ENCODE peak calls at places on chromosomes 5 and 9, in six cellular contexts. One of them, this sample, is unnamed.

GRCh38 chr5:16542275-16542674 is 74.5 kb downstream of the RETREG1 start:
- DNase-seq in OCI-LY7: no peak
- DNase-seq in WTC11: no peak
- DNase-seq in cardiac fibroblast: no peak
- DNase-seq in HCT116: no peak
- DNase-seq in upper lobe of right lung: no peak
- DNase-seq in this sample: no peak

GRCh38 chr9:113708821-113709713 is 167.0 kb upstream of the ZNF618 start:
- DNase-seq in OCI-LY7: no peak
- DNase-seq in WTC11: no peak
- DNase-seq in cardiac fibroblast: no peak
- DNase-seq in HCT116: no peak
- DNase-seq in upper lobe of right lung: no peak
- DNase-seq in this sample: no peak

GRCh38 chr5:134568761-134569725 is 43.6 kb downstream of the JADE2 start:
- DNase-seq in OCI-LY7: no peak
- DNase-seq in WTC11: no peak
- DNase-seq in cardiac fibroblast: peak
- DNase-seq in HCT116: no peak
- DNase-seq in upper lobe of right lung: peak
- DNase-seq in this sample: no peak

GRCh38 chr9:132094314-132094791 is 14.7 kb upstream of the MED27 start:
- DNase-seq in OCI-LY7: no peak
- DNase-seq in WTC11: no peak
- DNase-seq in cardiac fibroblast: peak
- DNase-seq in HCT116: no peak
- DNase-seq in upper lobe of right lung: no peak
- DNase-seq in this sample: peak

GRCh38 chr5:148033138-148033537 is 30.6 kb upstream of the SPINK5 start:
- DNase-seq in OCI-LY7: no peak
- DNase-seq in WTC11: no peak
- DNase-seq in cardiac fibroblast: no peak
- DNase-seq in HCT116: no peak
- DNase-seq in upper lobe of right lung: no peak
- DNase-seq in this sample: no peak

GRCh38 chr5:123795688-123796087 is 283.7 kb downstream of the CSNK1G3 start:
- DNase-seq in OCI-LY7: no peak
- DNase-seq in WTC11: no peak
- DNase-seq in cardiac fibroblast: no peak
- DNase-seq in HCT116: no peak
- DNase-seq in upper lobe of right lung: no peak
- DNase-seq in this sample: no peak

GRCh38 chr9:137975936-137976565 is 98.5 kb downstream of the CACNA1B start:
- DNase-seq in OCI-LY7: no peak
- DNase-seq in WTC11: no peak
- DNase-seq in cardiac fibroblast: no peak
- DNase-seq in HCT116: no peak
- DNase-seq in upper lobe of right lung: peak
- DNase-seq in this sample: no peak

GRCh38 chr9:109014267-109015025 is 1.1 kb upstream of the CTNNAL1 start:
- DNase-seq in OCI-LY7: no peak
- DNase-seq in WTC11: peak
- DNase-seq in cardiac fibroblast: peak
- DNase-seq in HCT116: no peak
- DNase-seq in upper lobe of right lung: peak
- DNase-seq in this sample: no peak

GRCh38 chr9:38180631-38181030 is 111.6 kb upstream of the SHB start:
- DNase-seq in OCI-LY7: no peak
- DNase-seq in WTC11: no peak
- DNase-seq in cardiac fibroblast: no peak
- DNase-seq in HCT116: no peak
- DNase-seq in upper lobe of right lung: no peak
- DNase-seq in this sample: no peak

GRCh38 chr9:70747335-70747734 is 332.9 kb upstream of the KLF9 start:
- DNase-seq in OCI-LY7: no peak
- DNase-seq in WTC11: no peak
- DNase-seq in cardiac fibroblast: peak
- DNase-seq in HCT116: no peak
- DNase-seq in upper lobe of right lung: no peak
- DNase-seq in this sample: no peak

GRCh38 chr5:17772232-17772631 is 138.0 kb downstream of the TAF11L14 start:
- DNase-seq in OCI-LY7: no peak
- DNase-seq in WTC11: no peak
- DNase-seq in cardiac fibroblast: no peak
- DNase-seq in HCT116: no peak
- DNase-seq in upper lobe of right lung: no peak
- DNase-seq in this sample: no peak

GRCh38 chr5:10452768-10453331 is 11.2 kb downstream of the ROPN1L start:
- DNase-seq in OCI-LY7: peak
- DNase-seq in WTC11: no peak
- DNase-seq in cardiac fibroblast: peak
- DNase-seq in HCT116: peak
- DNase-seq in upper lobe of right lung: no peak
- DNase-seq in this sample: peak

GRCh38 chr5:151183451-151184245 is 26.1 kb upstream of the ANXA6 start:
- DNase-seq in OCI-LY7: no peak
- DNase-seq in WTC11: no peak
- DNase-seq in cardiac fibroblast: peak
- DNase-seq in HCT116: no peak
- DNase-seq in upper lobe of right lung: no peak
- DNase-seq in this sample: no peak

GRCh38 chr9:137049544-137050449 is 3.8 kb upstream of the NPDC1 start:
- DNase-seq in OCI-LY7: peak
- DNase-seq in WTC11: peak
- DNase-seq in cardiac fibroblast: peak
- DNase-seq in HCT116: no peak
- DNase-seq in upper lobe of right lung: no peak
- DNase-seq in this sample: no peak

GRCh38 chr5:107671742-107672211 is 1.0 kb upstream of the EFNA5 start:
- DNase-seq in OCI-LY7: no peak
- DNase-seq in WTC11: no peak
- DNase-seq in cardiac fibroblast: peak
- DNase-seq in HCT116: peak
- DNase-seq in upper lobe of right lung: no peak
- DNase-seq in this sample: no peak

GRCh38 chr5:19626218-19626617 is 361.8 kb downstream of the CDH18 start:
- DNase-seq in OCI-LY7: no peak
- DNase-seq in WTC11: no peak
- DNase-seq in cardiac fibroblast: no peak
- DNase-seq in HCT116: no peak
- DNase-seq in upper lobe of right lung: no peak
- DNase-seq in this sample: no peak

GRCh38 chr9:123834218-123834906 is 95.6 kb downstream of the DENND1A start:
- DNase-seq in OCI-LY7: no peak
- DNase-seq in WTC11: no peak
- DNase-seq in cardiac fibroblast: peak
- DNase-seq in HCT116: no peak
- DNase-seq in upper lobe of right lung: no peak
- DNase-seq in this sample: no peak

GRCh38 chr5:178086266-178086665 is 27.1 kb upstream of the N4BP3 start:
- DNase-seq in OCI-LY7: no peak
- DNase-seq in WTC11: peak
- DNase-seq in cardiac fibroblast: no peak
- DNase-seq in HCT116: no peak
- DNase-seq in upper lobe of right lung: no peak
- DNase-seq in this sample: no peak

GRCh38 chr9:16915126-16915831 is 44.8 kb upstream of the BNC2 start:
- DNase-seq in OCI-LY7: no peak
- DNase-seq in WTC11: no peak
- DNase-seq in cardiac fibroblast: peak
- DNase-seq in HCT116: no peak
- DNase-seq in upper lobe of right lung: no peak
- DNase-seq in this sample: no peak

GRCh38 chr9:134618823-134619454 is 22.7 kb upstream of the COL5A1 start:
- DNase-seq in OCI-LY7: no peak
- DNase-seq in WTC11: peak
- DNase-seq in cardiac fibroblast: no peak
- DNase-seq in HCT116: no peak
- DNase-seq in upper lobe of right lung: peak
- DNase-seq in this sample: no peak

GRCh38 chr5:6937675-6938074 is 224.4 kb downstream of the TENT4A start:
- DNase-seq in OCI-LY7: no peak
- DNase-seq in WTC11: no peak
- DNase-seq in cardiac fibroblast: no peak
- DNase-seq in HCT116: no peak
- DNase-seq in upper lobe of right lung: no peak
- DNase-seq in this sample: no peak

GRCh38 chr5:1652873-1653707 is 129.3 kb upstream of the LPCAT1 start:
- DNase-seq in OCI-LY7: peak
- DNase-seq in WTC11: no peak
- DNase-seq in cardiac fibroblast: no peak
- DNase-seq in HCT116: no peak
- DNase-seq in upper lobe of right lung: peak
- DNase-seq in this sample: no peak

GRCh38 chr9:124054671-124055212 is 43.2 kb downstream of the LHX2 start:
- DNase-seq in OCI-LY7: no peak
- DNase-seq in WTC11: peak
- DNase-seq in cardiac fibroblast: peak
- DNase-seq in HCT116: no peak
- DNase-seq in upper lobe of right lung: peak
- DNase-seq in this sample: peak

GRCh38 chr9:72635197-72635596 is 113.8 kb downstream of the TMC1 start:
- DNase-seq in OCI-LY7: no peak
- DNase-seq in WTC11: peak
- DNase-seq in cardiac fibroblast: no peak
- DNase-seq in HCT116: no peak
- DNase-seq in upper lobe of right lung: no peak
- DNase-seq in this sample: no peak

GRCh38 chr5:141882594-141883183 is 4.5 kb upstream of the PCDH1 start:
- DNase-seq in OCI-LY7: no peak
- DNase-seq in WTC11: peak
- DNase-seq in cardiac fibroblast: no peak
- DNase-seq in HCT116: no peak
- DNase-seq in upper lobe of right lung: no peak
- DNase-seq in this sample: no peak

GRCh38 chr5:101045689-101046088 is 142.6 kb upstream of the ST8SIA4 start:
- DNase-seq in OCI-LY7: peak
- DNase-seq in WTC11: no peak
- DNase-seq in cardiac fibroblast: peak
- DNase-seq in HCT116: peak
- DNase-seq in upper lobe of right lung: no peak
- DNase-seq in this sample: no peak

GRCh38 chr9:117095116-117095515 is 319.7 kb downstream of the ASTN2 start:
- DNase-seq in OCI-LY7: no peak
- DNase-seq in WTC11: no peak
- DNase-seq in cardiac fibroblast: no peak
- DNase-seq in HCT116: no peak
- DNase-seq in upper lobe of right lung: no peak
- DNase-seq in this sample: no peak

GRCh38 chr5:117072439-117072838 is 497.8 kb upstream of the SEMA6A start:
- DNase-seq in OCI-LY7: no peak
- DNase-seq in WTC11: peak
- DNase-seq in cardiac fibroblast: no peak
- DNase-seq in HCT116: no peak
- DNase-seq in upper lobe of right lung: no peak
- DNase-seq in this sample: no peak

GRCh38 chr5:160629007-160629402 is 207.3 kb downstream of the PTTG1 start:
- DNase-seq in OCI-LY7: no peak
- DNase-seq in WTC11: no peak
- DNase-seq in cardiac fibroblast: no peak
- DNase-seq in HCT116: no peak
- DNase-seq in upper lobe of right lung: no peak
- DNase-seq in this sample: no peak

GRCh38 chr5:122683631-122684030 is 91.2 kb upstream of the SNX2 start:
- DNase-seq in OCI-LY7: no peak
- DNase-seq in WTC11: no peak
- DNase-seq in cardiac fibroblast: no peak
- DNase-seq in HCT116: no peak
- DNase-seq in upper lobe of right lung: no peak
- DNase-seq in this sample: no peak

GRCh38 chr9:137762414-137763061 is 115.0 kb upstream of the CACNA1B start:
- DNase-seq in OCI-LY7: no peak
- DNase-seq in WTC11: no peak
- DNase-seq in cardiac fibroblast: no peak
- DNase-seq in HCT116: no peak
- DNase-seq in upper lobe of right lung: no peak
- DNase-seq in this sample: no peak

GRCh38 chr5:140882591-140882899 is 621 bp downstream of the PCDHA13 start:
- DNase-seq in OCI-LY7: no peak
- DNase-seq in WTC11: peak
- DNase-seq in cardiac fibroblast: peak
- DNase-seq in HCT116: peak
- DNase-seq in upper lobe of right lung: no peak
- DNase-seq in this sample: no peak
- TF ChIP-seq CTCF in OCI-LY7: peak
- TF ChIP-seq CTCF in WTC11: peak
- TF ChIP-seq CTCF in cardiac fibroblast: no peak
- TF ChIP-seq CTCF in HCT116: peak
- TF ChIP-seq CTCF in upper lobe of right lung: no peak
- TF ChIP-seq CTCF in this sample: no peak

GRCh38 chr5:31664566-31664965 is 25.6 kb downstream of the PDZD2 start:
- DNase-seq in OCI-LY7: peak
- DNase-seq in WTC11: peak
- DNase-seq in cardiac fibroblast: peak
- DNase-seq in HCT116: peak
- DNase-seq in upper lobe of right lung: no peak
- DNase-seq in this sample: no peak
- TF ChIP-seq CTCF in OCI-LY7: peak
- TF ChIP-seq CTCF in WTC11: no peak
- TF ChIP-seq CTCF in cardiac fibroblast: no peak
- TF ChIP-seq CTCF in HCT116: peak
- TF ChIP-seq CTCF in upper lobe of right lung: no peak
- TF ChIP-seq CTCF in this sample: no peak

DNA sequence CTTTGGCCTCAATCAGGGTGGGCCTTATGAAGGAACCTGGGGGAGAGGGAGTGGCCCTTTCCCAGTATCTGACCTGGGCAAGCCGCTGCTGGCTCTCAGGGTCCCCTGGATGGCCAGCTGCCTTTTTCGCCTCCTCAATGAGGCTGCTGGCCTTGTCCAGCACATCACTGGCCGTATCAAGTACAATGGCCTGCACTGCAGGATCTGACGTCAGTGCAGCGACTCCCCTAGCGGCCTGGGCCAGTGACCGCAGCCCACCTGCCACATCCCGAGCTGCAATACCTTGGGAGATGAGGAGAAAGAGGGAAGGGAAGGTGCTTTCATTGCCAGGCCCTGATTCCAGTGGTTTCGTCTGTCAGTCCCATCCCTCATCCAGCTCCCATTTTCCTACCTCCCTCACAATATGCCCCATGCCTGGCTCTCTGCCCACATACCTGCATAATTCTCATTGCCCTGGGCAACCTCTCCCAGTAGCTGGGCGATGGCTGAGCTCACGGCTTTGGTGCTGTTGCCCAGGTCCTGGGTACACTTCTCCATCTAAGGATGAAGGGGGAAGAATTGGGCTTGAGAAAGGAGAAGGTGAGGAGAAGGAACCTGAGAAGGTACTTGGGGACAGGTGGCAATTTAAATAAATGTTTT is 19.1 kb downstream of the TLN1 start:
- DNase-seq in OCI-LY7: no peak
- DNase-seq in WTC11: peak
- DNase-seq in cardiac fibroblast: no peak
- DNase-seq in HCT116: no peak
- DNase-seq in upper lobe of right lung: no peak
- DNase-seq in this sample: no peak
- TF ChIP-seq CTCF in OCI-LY7: no peak
- TF ChIP-seq CTCF in WTC11: peak
- TF ChIP-seq CTCF in cardiac fibroblast: no peak
- TF ChIP-seq CTCF in HCT116: no peak
- TF ChIP-seq CTCF in upper lobe of right lung: no peak
- TF ChIP-seq CTCF in this sample: no peak

GRCh38 chr5:131170540-131171275 is at the start of gene LYRM7:
- DNase-seq in OCI-LY7: peak
- DNase-seq in WTC11: peak
- DNase-seq in cardiac fibroblast: peak
- DNase-seq in HCT116: peak
- DNase-seq in upper lobe of right lung: peak
- DNase-seq in this sample: peak
- TF ChIP-seq CTCF in OCI-LY7: no peak
- TF ChIP-seq CTCF in WTC11: no peak
- TF ChIP-seq CTCF in cardiac fibroblast: no peak
- TF ChIP-seq CTCF in HCT116: no peak
- TF ChIP-seq CTCF in upper lobe of right lung: no peak
- TF ChIP-seq CTCF in this sample: no peak

This sample was measured in AG09319.